ENCODE peak calls at places on chromosomes 5 and 9, in nine cellular contexts. V is GM23338; W is kidney; Q is fibroblast of lung; P is adrenal gland; X is bronchial epithelial cell; L is CD4-positive, alpha-beta T cell; N is MM.1S; Y is foreskin keratinocyte. E is an unnamed sample.

GRCh38 chr5:40736103-40736875 is 19.5 kb downstream of the TTC33 start:
- DNase-seq in X (peak), Y (peak), L (no peak), W (no peak), N (peak), Q (peak), V (peak), P (no peak), E (peak)

GRCh38 chr9:2242778-2243395 is 227.7 kb downstream of the SMARCA2 start:
- DNase-seq in Y (no peak), X (peak), P (no peak), V (peak), N (no peak), L (no peak), W (no peak), Q (peak), E (no peak)

GRCh38 chr5:149450199-149450598 is 71.1 kb upstream of the IL17B start:
- DNase-seq in W (peak), L (no peak), Q (peak), V (no peak), P (no peak), N (no peak), Y (no peak), X (no peak), E (no peak)

GRCh38 chr5:138351056-138351455 is 1.4 kb upstream of the KDM3B start:
- DNase-seq in W (no peak), Y (no peak), Q (peak), N (no peak), V (no peak), X (no peak), P (peak), L (no peak), E (no peak)

GRCh38 chr9:111903996-111904395 is 7.4 kb downstream of the UGCG start:
- DNase-seq in P (no peak), Y (no peak), W (no peak), L (no peak), X (no peak), V (no peak), N (no peak), Q (peak), E (no peak)

GRCh38 chr5:68369436-68370125 is 154.0 kb downstream of the PIK3R1 start:
- DNase-seq in Q (no peak), X (no peak), P (no peak), W (no peak), Y (no peak), L (peak), N (peak), V (no peak), E (no peak)

GRCh38 chr5:37871023-37871815 is 31.4 kb upstream of the GDNF start:
- DNase-seq in V (no peak), N (no peak), P (no peak), W (no peak), Y (peak), X (peak), Q (peak), L (no peak), E (no peak)

GRCh38 chr5:103774736-103775135 is 212.1 kb upstream of the NUDT12 start:
- DNase-seq in X (peak), Q (peak), P (no peak), N (no peak), L (no peak), Y (peak), W (no peak), V (no peak), E (no peak)

GRCh38 chr9:100428871-100429654 is 2.1 kb downstream of the MSANTD3 start:
- DNase-seq in W (no peak), L (no peak), X (peak), P (peak), V (no peak), Q (peak), Y (peak), N (no peak), E (peak)

GRCh38 chr5:33734541-33734940 is 157.2 kb downstream of the ADAMTS12 start:
- DNase-seq in Q (peak), V (peak), P (no peak), L (no peak), W (no peak), Y (no peak), N (no peak), X (no peak), E (no peak)

GRCh38 chr5:16721151-16722102 is 104.6 kb upstream of the RETREG1 start:
- DNase-seq in L (no peak), V (no peak), Y (no peak), X (no peak), Q (no peak), W (no peak), N (no peak), P (no peak), E (no peak)

GRCh38 chr9:115395511-115396021 is 277.6 kb upstream of the TNC start:
- DNase-seq in W (no peak), P (no peak), Y (no peak), X (peak), Q (peak), V (no peak), L (no peak), N (no peak), E (no peak)

GRCh38 chr9:120845255-120845654 is 2.5 kb upstream of the PSMD5 start:
- DNase-seq in L (no peak), P (no peak), Q (no peak), X (peak), V (no peak), Y (peak), W (no peak), N (no peak), E (no peak)

GRCh38 chr9:107918749-107919148 is 429.2 kb upstream of the KLF4 start:
- DNase-seq in X (no peak), Y (no peak), N (no peak), Q (no peak), W (no peak), P (no peak), V (no peak), L (no peak), E (no peak)

GRCh38 chr5:59351076-59351794 is 542.3 kb downstream of the PDE4D start:
- DNase-seq in P (no peak), N (no peak), X (no peak), W (no peak), L (no peak), Q (peak), Y (no peak), V (no peak), E (no peak)

GRCh38 chr5:39169081-39169480 is 50.3 kb downstream of the FYB1 start:
- DNase-seq in N (no peak), Q (peak), Y (no peak), W (no peak), P (no peak), V (no peak), L (no peak), X (no peak), E (no peak)

GRCh38 chr9:99533421-99533820 is 288.3 kb upstream of the NR4A3 start:
- DNase-seq in W (no peak), X (no peak), V (no peak), Q (no peak), Y (no peak), L (no peak), P (no peak), N (no peak), E (no peak)

GRCh38 chr9:12702160-12702758 is 9.1 kb downstream of the TYRP1 start:
- DNase-seq in X (peak), V (peak), Q (peak), Y (peak), L (no peak), W (peak), P (peak), N (no peak), E (no peak)

GRCh38 chr5:181187500-181188213 is 17.3 kb downstream of the TRIM7 start:
- DNase-seq in Q (peak), P (peak), V (peak), X (peak), N (peak), W (peak), L (no peak), Y (peak), E (no peak)

GRCh38 chr5:67206381-67207328 is 10.1 kb upstream of the CD180 start:
- DNase-seq in X (peak), V (no peak), Q (peak), Y (peak), L (peak), P (no peak), N (peak), W (peak), E (peak)

GRCh38 chr9:119818726-119819435 is 449.6 kb upstream of the BRINP1 start:
- DNase-seq in P (no peak), V (no peak), N (no peak), L (no peak), W (no peak), X (no peak), Q (no peak), Y (no peak), E (no peak)

GRCh38 chr9:133163559-133164208 is at the start of gene GBGT1:
- DNase-seq in V (peak), W (peak), Q (peak), N (no peak), L (peak), X (no peak), P (peak), Y (no peak), E (no peak)

GRCh38 chr5:4700082-4700481 is 440.0 kb upstream of the ADAMTS16 start:
- DNase-seq in X (peak), L (no peak), P (no peak), N (peak), V (peak), Q (peak), Y (peak), W (peak), E (peak)

GRCh38 chr5:132087661-132088060 is 14.1 kb downstream of the CSF2 start:
- DNase-seq in P (peak), Q (no peak), N (no peak), X (no peak), W (no peak), Y (no peak), L (no peak), V (no peak), E (no peak)

GRCh38 chr5:104266161-104266560 is 703.6 kb upstream of the NUDT12 start:
- DNase-seq in W (no peak), X (no peak), Y (no peak), L (no peak), Q (peak), N (no peak), V (no peak), P (no peak), E (no peak)

GRCh38 chr9:137449931-137450537 is 8.9 kb upstream of the ENTPD8 start:
- DNase-seq in Q (no peak), N (no peak), X (no peak), V (no peak), W (peak), L (no peak), Y (no peak), P (no peak), E (no peak)

GRCh38 chr5:178388381-178389030 is 155.9 kb upstream of the PHYKPL start:
- DNase-seq in V (no peak), Q (peak), W (peak), P (peak), L (no peak), N (no peak), Y (no peak), X (peak), E (no peak)

GRCh38 chr5:40587284-40587882 is 92.3 kb upstream of the PTGER4 start:
- DNase-seq in W (no peak), V (no peak), N (no peak), Y (peak), L (no peak), P (no peak), Q (peak), X (peak), E (no peak)

GRCh38 chr9:113178087-113178486 is 27.3 kb downstream of the SLC31A2 start:
- DNase-seq in X (no peak), V (no peak), W (no peak), L (no peak), P (no peak), Y (no peak), Q (peak), N (no peak), E (no peak)

GRCh38 chr5:82351754-82352145 is 73.6 kb upstream of the RPS23 start:
- DNase-seq in V (peak), N (peak), Q (peak), P (no peak), W (no peak), X (peak), L (no peak), Y (peak), E (no peak)

GRCh38 chr9:79976501-79977444 is 405.0 kb downstream of the TLE4 start:
- DNase-seq in Y (no peak), X (no peak), W (peak), N (no peak), P (no peak), L (no peak), Q (no peak), V (no peak), E (no peak)

GRCh38 chr9:98121096-98121495 is 2.1 kb upstream of the TRIM14 start:
- DNase-seq in Y (peak), Q (no peak), V (no peak), W (no peak), N (no peak), L (no peak), P (no peak), X (peak), E (peak)

GRCh38 chr9:133115604-133116345 is 5.3 kb downstream of the RALGDS start:
- DNase-seq in V (no peak), N (no peak), P (peak), X (no peak), Q (peak), W (peak), L (no peak), Y (no peak), E (no peak)

GRCh38 chr9:37353791-37354190 is 68.7 kb upstream of the GRHPR start:
- DNase-seq in W (no peak), L (no peak), Y (no peak), X (no peak), V (no peak), Q (no peak), P (no peak), N (no peak), E (no peak)
- TF ChIP-seq CTCF in W (no peak), L (no peak), Y (no peak), X (no peak), V (no peak), Q (no peak), P (no peak), N (no peak), E (no peak)

GRCh38 chr9:117247271-117247670 is 167.6 kb downstream of the ASTN2 start:
- DNase-seq in Y (peak), N (no peak), W (no peak), Q (no peak), X (peak), P (no peak), V (peak), L (no peak), E (no peak)
- TF ChIP-seq CTCF in Y (peak), N (no peak), W (peak), Q (no peak), X (peak), P (no peak), V (peak), L (no peak), E (peak)

GRCh38 chr9:125241863-125242739 is 958 bp upstream of the HSPA5 start:
- DNase-seq in W (peak), Q (no peak), L (no peak), X (no peak), Y (no peak), N (no peak), V (no peak), P (peak), E (no peak)

GRCh38 chr9:125240649-125240999 is 519 bp downstream of the HSPA5 start:
- DNase-seq in W (no peak), V (peak), X (peak), Y (no peak), L (no peak), N (peak), Q (peak), P (peak), E (no peak)

GRCh38 chr9:125239631-125240597 is 1.2 kb downstream of the HSPA5 start:
- DNase-seq in L (no peak), Q (no peak), X (no peak), V (no peak), Y (no peak), N (no peak), P (no peak), W (no peak), E (no peak)

GRCh38 chr9:125238915-125239446 is 2.2 kb downstream of the HSPA5 start:
- DNase-seq in N (no peak), Y (peak), Q (no peak), L (no peak), V (no peak), W (no peak), P (no peak), X (no peak), E (no peak)

DNA sequence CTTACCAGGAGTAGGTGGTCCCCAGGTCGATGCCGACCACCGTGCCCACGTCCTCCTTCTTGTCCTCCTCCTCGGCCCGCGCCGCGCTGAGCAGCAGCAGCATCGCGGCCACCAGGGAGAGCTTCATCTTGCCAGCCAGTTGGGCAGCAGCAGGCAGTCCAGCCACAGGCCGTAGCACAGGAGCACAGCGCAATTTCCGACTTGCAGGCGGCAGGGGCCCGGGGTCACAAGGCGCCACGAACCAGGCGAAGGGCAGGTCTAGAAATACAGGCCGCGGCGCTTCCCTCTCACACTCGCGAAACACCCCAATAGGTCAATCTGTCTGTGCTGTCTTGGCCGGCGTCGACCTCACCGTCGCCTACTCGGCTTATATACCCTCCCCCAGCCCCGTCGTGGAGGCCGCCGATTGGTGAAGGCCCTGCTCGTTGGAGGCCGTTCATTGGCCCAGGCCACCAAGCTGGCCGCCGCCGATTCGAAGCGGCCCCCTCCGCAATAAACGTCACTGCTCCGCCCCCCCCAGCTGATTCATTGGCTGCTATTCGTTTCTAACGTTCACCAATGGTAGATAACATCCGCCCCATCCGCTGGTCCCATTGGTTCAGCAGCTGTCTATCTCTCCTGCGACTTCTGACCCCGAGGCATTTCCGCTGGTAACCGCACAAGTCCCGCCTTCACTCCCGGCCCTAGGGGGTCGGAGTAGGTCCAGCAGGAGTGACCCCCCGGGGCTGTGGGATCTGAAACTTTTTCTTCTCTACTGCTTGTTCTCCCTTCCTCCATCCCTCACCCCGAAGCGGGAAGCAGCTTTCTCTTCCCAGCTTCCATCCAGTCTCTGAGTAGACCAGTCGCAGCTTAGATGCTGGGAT is at the start of gene HSPA5:
- DNase-seq in V (peak), N (peak), P (peak), Q (peak), X (peak), W (peak), Y (peak), L (peak), E (peak)
- TF ChIP-seq CTCF in V (no peak), N (peak), P (no peak), Q (no peak), X (peak), W (no peak), Y (peak), L (no peak), E (peak)

GRCh38 chr5:141557681-141558136 is 61.1 kb downstream of the DIAPH1 start:
- DNase-seq in V (peak), N (peak), W (peak), X (peak), L (peak), P (peak), Y (peak), Q (peak), E (peak)

GRCh38 chr5:141558150-141558549 is 60.6 kb downstream of the DIAPH1 start:
- DNase-seq in P (no peak), V (peak), L (no peak), Y (peak), Q (peak), W (no peak), N (no peak), X (peak), E (no peak)

GRCh38 chr5:141559481-141559880 is 59.3 kb downstream of the DIAPH1 start:
- DNase-seq in Y (peak), V (no peak), P (no peak), N (no peak), W (no peak), L (no peak), Q (peak), X (peak), E (no peak)

GRCh38 chr5:141560141-141560540 is 58.7 kb downstream of the DIAPH1 start:
- DNase-seq in V (peak), Q (peak), L (no peak), W (no peak), P (no peak), X (peak), N (no peak), Y (peak), E (no peak)

GRCh38 chr5:141560725-141561483 is 57.9 kb downstream of the DIAPH1 start:
- DNase-seq in Y (peak), V (peak), N (no peak), Q (peak), L (no peak), X (peak), P (peak), W (peak), E (peak)
- TF ChIP-seq CTCF in Y (peak), V (peak), N (no peak), Q (peak), L (no peak), X (peak), P (peak), W (peak), E (peak)

DNA sequence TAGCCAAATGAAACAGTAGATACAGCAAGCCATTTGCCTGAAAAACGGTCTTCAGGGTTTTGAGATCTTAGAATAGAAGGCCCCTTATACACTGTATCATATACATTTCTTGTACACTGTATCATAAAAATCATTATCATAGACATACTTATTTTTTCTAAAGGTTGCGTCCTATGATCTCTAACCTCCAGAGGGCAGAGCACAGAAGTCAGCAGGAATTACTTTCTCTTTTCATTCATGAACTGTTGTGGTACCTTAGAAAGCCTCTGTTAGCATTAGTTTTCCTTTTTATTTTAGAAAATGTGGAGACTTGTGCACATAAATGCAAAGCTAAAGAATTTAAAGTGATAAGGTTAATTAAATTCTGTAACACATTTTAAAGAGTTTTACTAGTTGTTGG is 115.4 kb downstream of the OXCT1 start:
- DNase-seq in Q (no peak), N (peak), X (no peak), V (no peak), W (no peak), P (no peak), L (no peak), Y (no peak), E (no peak)
- TF ChIP-seq CTCF in Q (peak), N (peak), X (no peak), V (peak), W (no peak), P (peak), L (no peak), Y (peak), E (peak)

GRCh38 chr5:15003511-15003920 is 131.9 kb upstream of the ANKH start:
- DNase-seq in W (no peak), X (peak), Q (peak), V (peak), P (peak), N (peak), Y (peak), L (peak), E (no peak)
- TF ChIP-seq CTCF in W (peak), X (peak), Q (peak), V (peak), P (peak), N (peak), Y (peak), L (peak), E (peak)

DNA sequence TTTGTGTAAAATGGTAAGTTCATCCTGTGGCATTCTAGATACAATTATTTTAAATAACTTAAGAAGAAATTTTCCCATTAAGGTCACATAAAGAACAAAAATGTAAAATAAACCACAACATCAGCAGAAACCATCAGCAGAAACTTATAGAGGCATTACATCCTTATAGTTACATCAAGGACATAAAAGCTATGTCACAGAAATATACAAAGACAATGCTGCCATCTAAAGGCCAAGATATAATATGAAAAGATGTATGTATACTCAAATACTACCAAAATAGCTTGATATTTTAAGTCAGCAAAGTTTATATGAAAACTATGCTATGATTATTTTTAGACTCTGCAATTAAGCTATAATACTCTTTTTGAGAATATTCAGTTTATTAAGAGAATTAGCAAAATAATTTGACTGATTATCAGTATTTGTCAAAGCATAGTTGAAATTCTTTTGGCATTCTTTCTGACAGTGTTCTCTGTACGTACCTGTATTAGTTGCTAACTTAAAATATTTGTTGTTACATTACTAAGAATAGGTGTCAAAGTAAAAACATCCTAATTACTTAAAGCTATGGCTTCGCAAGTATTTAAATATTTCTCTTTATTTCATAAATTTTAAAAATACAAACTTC is 36.2 kb downstream of the FBXL17 start:
- DNase-seq in X (peak), N (peak), V (peak), Q (peak), W (no peak), L (no peak), Y (peak), P (no peak), E (no peak)
- TF ChIP-seq CTCF in X (peak), N (peak), V (peak), Q (peak), W (peak), L (peak), Y (peak), P (peak), E (no peak)

E was measured in epithelial cell of proximal tubule.